ENCODE peak calls at places on chromosomes 1 and 21, in eight cellular contexts. B is CD8-positive, alpha-beta T cell; F is T-helper 9 cell; U is neural crest cell; Y is Calu3; V is NCI-H69; H is EL; O is upper lobe of right lung. E is an unnamed sample.

GRCh38 chr1:218836264-218836663 is 337.4 kb upstream of the LYPLAL1 start:
- DNase-seq in B (no peak), F (no peak), U (no peak), Y (no peak), V (no peak), H (no peak), O (no peak), E (no peak)

GRCh38 chr1:100589667-100590066 is 51.7 kb downstream of the GPR88 start:
- DNase-seq in B (no peak), F (no peak), U (no peak), Y (no peak), V (no peak), H (no peak), O (no peak), E (no peak)

GRCh38 chr21:34243562-34243961 is 120.2 kb upstream of the KCNE2 start:
- DNase-seq in B (no peak), F (no peak), U (no peak), Y (peak), V (peak), H (peak), O (no peak), E (no peak)

GRCh38 chr1:160748182-160748876 is 9.3 kb downstream of the SLAMF7 start:
- DNase-seq in B (no peak), F (no peak), U (no peak), Y (no peak), V (no peak), H (peak), O (no peak), E (no peak)

GRCh38 chr1:91791103-91791502 is 94.8 kb downstream of the TGFBR3 start:
- DNase-seq in B (no peak), F (no peak), U (no peak), Y (no peak), V (peak), H (no peak), O (no peak), E (no peak)

GRCh38 chr1:46394108-46394871 is at the start of gene FAAH:
- DNase-seq in B (peak), F (no peak), U (peak), Y (peak), V (peak), H (peak), O (peak), E (no peak)

GRCh38 chr1:235943581-235944114 is 76.9 kb upstream of the LYST start:
- DNase-seq in B (no peak), F (no peak), U (no peak), Y (no peak), V (no peak), H (peak), O (no peak), E (no peak)

GRCh38 chr1:2212542-2213491 is 15.3 kb upstream of the SKI start:
- DNase-seq in B (peak), F (no peak), U (peak), Y (peak), V (peak), H (peak), O (peak), E (peak)

GRCh38 chr1:33424205-33424604 is 6.7 kb downstream of the PHC2 start:
- DNase-seq in B (no peak), F (no peak), U (no peak), Y (no peak), V (peak), H (peak), O (no peak), E (no peak)

GRCh38 chr1:43835141-43836021 is 98.2 kb upstream of the ARTN start:
- DNase-seq in B (no peak), F (no peak), U (no peak), Y (peak), V (peak), H (peak), O (no peak), E (no peak)

GRCh38 chr1:67749263-67749843 is 64.4 kb downstream of the GADD45A start:
- DNase-seq in B (no peak), F (no peak), U (no peak), Y (peak), V (peak), H (no peak), O (no peak), E (no peak)

GRCh38 chr1:173433927-173434326 is 43.2 kb upstream of the PRDX6 start:
- DNase-seq in B (no peak), F (no peak), U (no peak), Y (no peak), V (no peak), H (no peak), O (no peak), E (no peak)

GRCh38 chr1:210898473-210898872 is 235.5 kb downstream of the KCNH1 start:
- DNase-seq in B (no peak), F (no peak), U (no peak), Y (no peak), V (no peak), H (no peak), O (no peak), E (no peak)

GRCh38 chr1:222004034-222004433 is 262.1 kb upstream of the DUSP10 start:
- DNase-seq in B (no peak), F (no peak), U (no peak), Y (no peak), V (no peak), H (no peak), O (no peak), E (no peak)

GRCh38 chr1:117612517-117613248 is 6.8 kb downstream of the TENT5C start:
- DNase-seq in B (peak), F (no peak), U (no peak), Y (no peak), V (no peak), H (peak), O (no peak), E (no peak)

GRCh38 chr1:35379317-35380000 is 111.0 kb downstream of the ZMYM4 start:
- DNase-seq in B (no peak), F (no peak), U (no peak), Y (no peak), V (no peak), H (no peak), O (no peak), E (no peak)

GRCh38 chr1:157992031-157992568 is 1.3 kb upstream of the KIRREL1 start:
- DNase-seq in B (peak), F (peak), U (peak), Y (peak), V (peak), H (peak), O (peak), E (peak)

GRCh38 chr1:41387667-41388091 is 26.4 kb downstream of the FOXO6 start:
- DNase-seq in B (no peak), F (no peak), U (no peak), Y (peak), V (peak), H (peak), O (peak), E (no peak)

GRCh38 chr21:42561742-42562141 is 48.1 kb downstream of the SLC37A1 start:
- DNase-seq in B (no peak), F (no peak), U (no peak), Y (no peak), V (peak), H (no peak), O (peak), E (no peak)

GRCh38 chr1:240174734-240175133 is 83.1 kb downstream of the FMN2 start:
- DNase-seq in B (no peak), F (no peak), U (no peak), Y (no peak), V (no peak), H (no peak), O (no peak), E (no peak)

GRCh38 chr1:153752561-153753195 is 22.5 kb upstream of the SLC27A3 start:
- DNase-seq in B (no peak), F (no peak), U (no peak), Y (no peak), V (no peak), H (peak), O (no peak), E (no peak)

GRCh38 chr1:10621906-10622305 is 147.2 kb downstream of the PEX14 start:
- DNase-seq in B (no peak), F (no peak), U (no peak), Y (no peak), V (no peak), H (no peak), O (peak), E (no peak)

GRCh38 chr1:239387304-239388231 is 1.2 kb downstream of the CHRM3 start:
- DNase-seq in B (no peak), F (no peak), U (peak), Y (peak), V (peak), H (peak), O (no peak), E (no peak)

GRCh38 chr1:44946720-44947059 is 39.7 kb downstream of the EIF2B3 start:
- DNase-seq in B (no peak), F (no peak), U (no peak), Y (no peak), V (no peak), H (no peak), O (no peak), E (no peak)

GRCh38 chr1:103582493-103582892 is 11.1 kb downstream of the AMY2B start:
- DNase-seq in B (no peak), F (no peak), U (no peak), Y (no peak), V (no peak), H (no peak), O (no peak), E (no peak)

GRCh38 chr1:15273274-15273673 is 26.3 kb downstream of the FHAD1 start:
- DNase-seq in B (no peak), F (no peak), U (no peak), Y (no peak), V (peak), H (no peak), O (no peak), E (no peak)

GRCh38 chr1:110770832-110771231 is 96.1 kb upstream of the KCNA3 start:
- DNase-seq in B (no peak), F (no peak), U (no peak), Y (no peak), V (no peak), H (no peak), O (no peak), E (no peak)

GRCh38 chr1:223887724-223888428 is 42.1 kb upstream of the TP53BP2 start:
- DNase-seq in B (no peak), F (no peak), U (no peak), Y (peak), V (peak), H (peak), O (no peak), E (no peak)

GRCh38 chr1:8063298-8064068 is 37.4 kb upstream of the ERRFI1 start:
- DNase-seq in B (no peak), F (no peak), U (no peak), Y (no peak), V (peak), H (no peak), O (no peak), E (no peak)

GRCh38 chr1:86778510-86779218 is 74.3 kb downstream of the SH3GLB1 start:
- DNase-seq in B (no peak), F (no peak), U (no peak), Y (no peak), V (no peak), H (peak), O (no peak), E (no peak)

GRCh38 chr1:941027-941587 is 17.4 kb downstream of the SAMD11 start:
- DNase-seq in B (no peak), F (no peak), U (no peak), Y (no peak), V (peak), H (no peak), O (no peak), E (no peak)

GRCh38 chr1:33985656-33986055 is 121.8 kb downstream of the HMGB4 start:
- DNase-seq in B (no peak), F (no peak), U (no peak), Y (no peak), V (no peak), H (no peak), O (no peak), E (no peak)

GRCh38 chr1:203465943-203466342 is 9.7 kb upstream of the PRELP start:
- DNase-seq in B (no peak), F (no peak), U (peak), Y (no peak), V (peak), H (no peak), O (no peak), E (no peak)

GRCh38 chr1:116411784-116412479 is 38.9 kb downstream of the ATP1A1 start:
- DNase-seq in B (no peak), F (no peak), U (no peak), Y (no peak), V (no peak), H (peak), O (no peak), E (no peak)

GRCh38 chr1:229651546-229651945 is 25.5 kb downstream of the URB2 start:
- DNase-seq in B (no peak), F (no peak), U (no peak), Y (no peak), V (no peak), H (no peak), O (no peak), E (no peak)

E was measured in T-helper 17 cell.